ENCODE peak calls at places on chromosomes 16 and 17, in ten cellular contexts. J is GM23248, I is neural progenitor cell, B is IMR-90, P is K562, W is kidney, R is endodermal cell, U is fibroblast of lung, X is PC-3, T is neuronal stem cell. D is an unnamed sample.

GRCh38 chr17:76382803-76383644 is 1.4 kb upstream of the SPHK1 start:
- DNase-seq in J (peak; percentile 89), I (peak; percentile 77), B (peak; percentile 78), P (peak; percentile 86), W (peak; percentile 89), R (peak; percentile 94), U (peak; percentile 39), X (peak; percentile 66), T (peak; percentile 82), D (peak; percentile 86)

GRCh38 chr16:81582655-81583441 is 138.2 kb downstream of the CMIP start:
- DNase-seq in J (peak; percentile 53), I (peak; percentile 37), B (no peak), P (peak; percentile 38), W (peak; percentile 80), R (peak; percentile 69), U (peak; percentile 46), X (no peak), T (no peak), D (no peak)

GRCh38 chr17:45740553-45741330 is 43.4 kb upstream of the CRHR1 start:
- DNase-seq in J (peak; percentile 61), I (peak; percentile 93), B (peak; percentile 13), P (peak; percentile 72), W (peak; percentile 27), R (peak; percentile 98), U (no peak), X (peak; percentile 66), T (peak; percentile 87), D (peak; percentile 6)

GRCh38 chr16:61858996-61859395 is 177.2 kb downstream of the CDH8 start:
- DNase-seq in J (peak; percentile 39), I (no peak), B (no peak), P (no peak), W (no peak), R (no peak), U (no peak), X (peak; percentile 61), T (no peak), D (no peak)

GRCh38 chr16:86363057-86363490 is 147.3 kb upstream of the FOXF1 start:
- DNase-seq in J (peak; percentile 92), I (no peak), B (peak; percentile 98), P (no peak), W (no peak), R (no peak), U (peak; percentile 96), X (peak; percentile 43), T (no peak), D (peak; percentile 94)

GRCh38 chr16:20383106-20384029 is 21.2 kb downstream of the PDILT start:
- DNase-seq in J (peak; percentile 72), I (peak; percentile 86), B (peak; percentile 54), P (peak; percentile 74), W (peak; percentile 75), R (peak; percentile 94), U (peak; percentile 46), X (peak; percentile 74), T (peak; percentile 72), D (peak; percentile 80)

GRCh38 chr17:54992797-54993639 is 24.5 kb downstream of the STXBP4 start:
- DNase-seq in J (peak; percentile 69), I (peak; percentile 63), B (peak; percentile 54), P (peak; percentile 69), W (no peak), R (no peak), U (peak; percentile 66), X (peak; percentile 82), T (peak; percentile 14), D (peak; percentile 81)

GRCh38 chr16:9322735-9323134 is 231.3 kb downstream of the HAPSTR1 start:
- DNase-seq in J (no peak), I (no peak), B (no peak), P (no peak), W (no peak), R (no peak), U (no peak), X (no peak), T (no peak), D (no peak)

DNA sequence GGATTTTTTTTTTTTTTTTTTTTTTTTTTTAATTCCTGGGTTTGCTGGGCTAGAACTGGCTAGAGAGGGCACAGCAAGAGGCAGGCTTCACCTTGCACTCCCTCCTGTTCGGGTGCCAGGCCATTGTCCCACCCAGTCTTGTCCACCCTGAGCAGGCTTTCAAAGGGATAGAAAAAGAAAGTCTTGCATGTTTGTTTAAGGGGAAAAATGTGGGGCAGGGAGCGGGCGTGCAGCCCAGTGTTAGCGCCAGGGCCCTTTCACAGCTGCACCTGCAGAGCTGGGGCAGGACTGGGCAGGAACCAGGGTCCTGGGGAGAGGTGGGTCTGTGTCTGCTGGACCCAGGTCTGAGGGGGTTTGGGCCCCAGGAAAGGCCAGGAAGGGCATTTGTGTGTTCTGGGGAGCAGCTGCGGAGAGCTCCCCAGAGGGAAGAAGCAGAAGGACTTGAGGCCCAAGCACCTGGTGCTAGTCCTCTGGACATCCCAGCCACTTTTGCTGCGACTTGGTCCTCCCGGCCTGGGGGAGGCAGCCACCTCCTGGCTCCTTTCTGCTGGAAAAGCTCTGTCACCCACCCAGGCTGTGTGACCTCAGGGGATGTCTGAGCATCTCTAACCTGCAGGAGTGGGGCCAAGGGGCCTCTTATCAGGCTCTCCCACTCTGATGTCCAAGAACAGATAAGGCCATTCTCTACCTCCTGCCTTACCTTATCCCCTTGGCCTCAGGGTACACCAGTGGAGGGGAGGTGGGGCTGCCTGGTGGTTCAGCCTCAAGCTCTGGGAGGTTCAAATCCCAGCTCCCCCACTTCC is 44.8 kb downstream of the PSME3IP1 start:
- DNase-seq in J (no peak), I (no peak), B (no peak), P (peak; percentile 72), W (no peak), R (no peak), U (no peak), X (no peak), T (no peak), D (no peak)
- H3K9ac ChIP-seq in J (no peak overlapping the region), I (no peak overlapping the region), B (no peak overlapping the region), P (no peak overlapping the region), W (no peak overlapping the region), R (no peak overlapping the region), U (no peak overlapping the region), X (no peak overlapping the region), T (peak overlapping the region; percentile 54), D (no peak overlapping the region)

GRCh38 chr16:30786115-30786935 is 680 bp downstream of the ZNF629 start:
- DNase-seq in J (peak; percentile 95), I (peak; percentile 71), B (peak; percentile 62), P (peak; percentile 61), W (no peak), R (peak; percentile 78), U (peak; percentile 61), X (peak; percentile 28), T (no peak), D (peak; percentile 92)

GRCh38 chr16:30786936-30787612 is at the start of gene ZNF629:
- DNase-seq in J (peak; percentile 78), I (peak; percentile 90), B (peak; percentile 57), P (peak; percentile 80), W (peak; percentile 91), R (peak; percentile 89), U (peak; percentile 77), X (peak; percentile 39), T (peak; percentile 87), D (peak; percentile 80)

GRCh38 chr16:30785126-30786106 is 1.6 kb downstream of the ZNF629 start:
- DNase-seq in J (peak; percentile 29), I (no peak), B (no peak), P (no peak), W (no peak), R (peak; percentile 43), U (no peak), X (no peak), T (no peak), D (no peak)

GRCh38 chr16:30784215-30784614 is 2.8 kb downstream of the ZNF629 start:
- DNase-seq in J (no peak), I (no peak), B (no peak), P (no peak), W (no peak), R (peak; percentile 38), U (no peak), X (no peak), T (no peak), D (no peak)

DNA sequence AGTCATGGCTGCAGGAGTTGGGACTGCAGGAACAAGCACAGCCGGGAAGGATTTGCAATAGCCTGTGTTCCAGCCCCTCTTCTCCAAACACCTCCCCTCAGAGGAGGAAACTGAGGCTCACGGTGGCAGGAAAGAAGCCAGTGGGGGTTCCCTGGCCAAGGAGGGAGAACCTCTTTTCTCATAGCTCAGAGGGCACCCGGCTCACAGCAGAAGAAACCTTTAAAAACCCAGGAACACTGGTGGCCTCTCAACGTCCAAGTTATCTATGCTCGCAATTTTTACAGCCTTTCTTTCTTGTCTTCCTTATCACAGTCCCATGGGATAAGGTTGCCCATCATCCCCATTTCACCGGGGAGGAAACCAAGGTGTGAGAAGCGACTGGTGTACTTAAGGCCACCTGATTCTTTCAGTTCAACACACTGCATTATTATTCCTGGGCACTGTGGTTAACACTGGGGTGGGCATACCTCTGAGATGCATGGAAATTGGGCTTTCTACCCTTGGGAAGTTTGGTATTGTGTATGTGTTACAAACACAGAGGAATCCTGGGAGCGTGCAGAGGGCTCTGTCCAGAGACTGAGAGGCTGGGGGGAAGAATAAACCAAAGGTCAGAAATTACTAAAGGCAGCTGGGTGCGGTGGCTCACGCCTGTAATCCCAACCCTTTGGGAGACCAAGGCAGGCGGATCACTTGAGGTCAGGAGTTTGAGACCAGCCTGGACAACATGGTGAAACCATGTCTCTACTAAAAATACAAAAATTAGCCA is 791 bp upstream of the ZNF629 start:
- DNase-seq in J (peak; percentile 14), I (no peak), B (no peak), P (no peak), W (no peak), R (peak; percentile 36), U (no peak), X (no peak), T (no peak), D (no peak)
- H3K4me3 ChIP-seq in J (peak overlapping the region; percentile 90), I (peak overlapping the region; percentile 99), B (peak overlapping the region; percentile 96), P (peak overlapping the region; percentile 73), W (peak overlapping the region; percentile 88), R (peak overlapping the region; percentile 87), U (peak overlapping the region; percentile 65), X (peak overlapping the region; percentile 88), T (peak overlapping the region; percentile 76), D (peak overlapping the region; percentile 93)

GRCh38 chr16:66931665-66932064 is 2.5 kb downstream of the CIAO2B start:
- DNase-seq in J (no peak), I (no peak), B (no peak), P (no peak), W (no peak), R (no peak), U (no peak), X (no peak), T (no peak), D (no peak)

GRCh38 chr16:66928702-66929388 is 3.5 kb upstream of the RRAD start:
- DNase-seq in J (peak; percentile 68), I (peak; percentile 58), B (peak; percentile 35), P (peak; percentile 75), W (peak; percentile 62), R (peak; percentile 73), U (peak; percentile 38), X (no peak), T (no peak), D (peak; percentile 51)

GRCh38 chr16:66927918-66928649 is 2.7 kb upstream of the RRAD start:
- DNase-seq in J (peak; percentile 70), I (no peak), B (peak; percentile 50), P (no peak), W (peak; percentile 60), R (no peak), U (no peak), X (no peak), T (no peak), D (no peak)

GRCh38 chr16:66932076-66932475 is 2.1 kb downstream of the CIAO2B start:
- DNase-seq in J (no peak), I (no peak), B (no peak), P (peak; percentile 45), W (peak; percentile 49), R (no peak), U (no peak), X (no peak), T (no peak), D (no peak)

DNA sequence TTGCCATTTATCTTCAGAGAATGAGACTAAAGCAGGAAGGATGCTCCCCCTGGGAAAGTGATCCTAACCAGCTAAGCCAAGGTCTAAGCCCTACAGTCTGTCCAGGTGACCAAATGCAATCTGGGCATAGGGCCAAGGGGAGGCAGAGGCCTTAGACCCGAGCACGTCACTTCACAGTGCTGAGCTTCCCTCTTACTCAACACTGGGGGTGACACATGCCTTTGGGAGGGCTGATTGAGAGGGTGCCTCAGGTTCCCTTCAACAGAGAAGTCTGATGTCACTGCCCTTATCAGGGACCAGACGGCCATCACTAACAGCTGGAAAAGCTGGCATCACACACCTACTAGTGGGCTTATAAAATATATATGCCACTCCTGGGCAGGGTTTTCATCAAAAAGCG is 4.0 kb downstream of the CIAO2B start:
- DNase-seq in J (peak; percentile 81), I (no peak), B (peak; percentile 85), P (peak; percentile 65), W (peak; percentile 76), R (no peak), U (peak; percentile 51), X (peak; percentile 67), T (no peak), D (no peak)
- H3K4me1 ChIP-seq in J (peaks cover 36% of the 10 kb centered on the region), I (peaks cover 6% of the 10 kb centered on the region), B (peaks cover 28% of the 10 kb centered on the region), P (peaks cover 14% of the 10 kb centered on the region), W (peaks cover 5% of the 10 kb centered on the region), R (peaks cover 14% of the 10 kb centered on the region), U (peaks cover 31% of the 10 kb centered on the region), X (peaks cover 16% of the 10 kb centered on the region), T (peaks cover 31% of the 10 kb centered on the region), D (peaks cover 36% of the 10 kb centered on the region)

GRCh38 chr17:81417879-81418709 is 22.8 kb downstream of the BAHCC1 start:
- DNase-seq in J (no peak), I (no peak), B (no peak), P (no peak), W (no peak), R (no peak), U (no peak), X (no peak), T (no peak), D (no peak)
- H3K9ac ChIP-seq in J (peak overlapping the region; percentile 62), I (no peak overlapping the region), B (no peak overlapping the region), P (no peak overlapping the region), W (no peak overlapping the region), R (no peak overlapping the region), U (peak overlapping the region; percentile 61), X (peak overlapping the region; percentile 80), T (peak overlapping the region; percentile 82), D (peak overlapping the region; percentile 75)